ENCODE peak calls at places on chromosomes 3 and 15, in four cellular contexts. B is nucleus accumbens, X is HL-60, S is cerebellar nuclear complex. E is an unnamed sample.
A peak's percentile ranks its signal among the peaks of the same experiment; 100 is the strongest.

GRCh38 chr3:70561796-70562195 is 249.4 kb upstream of the MDFIC2 start:
- DNase-seq in B (no peak), X (no peak), S (no peak), E (no peak)

GRCh38 chr3:114454592-114455251 is 160.9 kb downstream of the TIGIT start:
- DNase-seq in B (peak; percentile 73), X (no peak), S (peak; percentile 83), E (no peak)

GRCh38 chr3:127448161-127448561 is 142.4 kb downstream of the TPRA1 start:
- DNase-seq in B (no peak), X (no peak), S (no peak), E (no peak)

GRCh38 chr3:28022916-28023315 is 218.5 kb upstream of the CMC1 start:
- DNase-seq in B (no peak), X (peak; percentile 26), S (no peak), E (no peak)

GRCh38 chr15:61216519-61216918 is 12.6 kb downstream of the RORA start:
- DNase-seq in B (no peak), X (no peak), S (no peak), E (no peak)

GRCh38 chr3:157129782-157130137 is 30.2 kb downstream of the CCNL1 start:
- DNase-seq in B (peak; percentile 79), X (no peak), S (no peak), E (peak; percentile 63)

GRCh38 chr3:143464850-143465249 is 345.3 kb downstream of the CHST2 start:
- DNase-seq in B (no peak), X (no peak), S (no peak), E (no peak)

GRCh38 chr3:126501736-126502135 is 15.8 kb downstream of the UROC1 start:
- DNase-seq in B (no peak), X (no peak), S (no peak), E (no peak)

GRCh38 chr15:80418892-80419537 is 14.8 kb downstream of the ARNT2 start:
- DNase-seq in B (peak; percentile 21), X (no peak), S (no peak), E (no peak)

GRCh38 chr3:134449277-134449676 is 36.5 kb downstream of the ANAPC13 start:
- DNase-seq in B (peak; percentile 71), X (no peak), S (peak; percentile 28), E (peak; percentile 39)

GRCh38 chr3:133040696-133041523 is 2.7 kb downstream of the TMEM108 start:
- DNase-seq in B (peak; percentile 81), X (peak; percentile 8), S (peak; percentile 79), E (peak; percentile 61)

GRCh38 chr3:18422972-18423371 is 2.2 kb downstream of the SATB1 start:
- DNase-seq in B (peak; percentile 19), X (no peak), S (no peak), E (no peak)

GRCh38 chr3:72196377-72196929 is 411.5 kb upstream of the PROK2 start:
- DNase-seq in B (no peak), X (no peak), S (no peak), E (no peak)

GRCh38 chr3:13708871-13709595 is 160.1 kb downstream of the FBLN2 start:
- DNase-seq in B (no peak), X (no peak), S (no peak), E (no peak)

GRCh38 chr3:146968204-146968651 is 363.1 kb upstream of the PLSCR5 start:
- DNase-seq in B (no peak), X (no peak), S (no peak), E (no peak)

GRCh38 chr15:66779331-66780009 is 77.4 kb downstream of the SMAD6 start:
- DNase-seq in B (no peak), X (no peak), S (no peak), E (peak; percentile 53)

GRCh38 chr15:68576253-68577236 is 2.2 kb upstream of the CORO2B start:
- DNase-seq in B (no peak), X (no peak), S (peak; percentile 44), E (no peak)

GRCh38 chr15:68635142-68635541 is 56.3 kb downstream of the CORO2B start:
- DNase-seq in B (peak; percentile 74), X (no peak), S (peak; percentile 99), E (no peak)